ENCODE peak calls at places on chromosome 4, in eight cellular contexts. One of them, this sample, is unnamed.

GRCh38 chr4:81314196-81314896 is 99.3 kb upstream of the PRKG2 start:
- DNase-seq in hypothalamus: no peak
- DNase-seq in memory B cell: no peak
- DNase-seq in stimulated activated CD4-positive, alpha-beta T cell treated with anti-CD3 and anti-CD28 coated beads, Interleukin-15, amount 100 ng/mL, for 1 hour: no peak
- DNase-seq in pancreas: peak; percentile 72
- DNase-seq in activated CD4-positive, alpha-beta T cell treated with anti-CD3 and anti-CD28 coated beads, Interleukin-2, amount 10 ng/mL, durations not matched to agents 24 days and 14 days: no peak
- DNase-seq in aorta: no peak
- DNase-seq in central memory CD8-positive, alpha-beta T cell: no peak
- DNase-seq in this sample: no peak

GRCh38 chr4:1749370-1749769 is 28.0 kb downstream of the TACC3 start:
- DNase-seq in hypothalamus: no peak
- DNase-seq in memory B cell: no peak
- DNase-seq in stimulated activated CD4-positive, alpha-beta T cell treated with anti-CD3 and anti-CD28 coated beads, Interleukin-15, amount 100 ng/mL, for 1 hour: no peak
- DNase-seq in pancreas: no peak
- DNase-seq in activated CD4-positive, alpha-beta T cell treated with anti-CD3 and anti-CD28 coated beads, Interleukin-2, amount 10 ng/mL, durations not matched to agents 24 days and 14 days: no peak
- DNase-seq in aorta: no peak
- DNase-seq in central memory CD8-positive, alpha-beta T cell: no peak
- DNase-seq in this sample: no peak

GRCh38 chr4:142845293-142846070 is 619 bp downstream of the INPP4B start:
- DNase-seq in hypothalamus: peak; percentile 10
- DNase-seq in memory B cell: no peak
- DNase-seq in stimulated activated CD4-positive, alpha-beta T cell treated with anti-CD3 and anti-CD28 coated beads, Interleukin-15, amount 100 ng/mL, for 1 hour: peak; percentile 5
- DNase-seq in pancreas: peak; percentile 2
- DNase-seq in activated CD4-positive, alpha-beta T cell treated with anti-CD3 and anti-CD28 coated beads, Interleukin-2, amount 10 ng/mL, durations not matched to agents 24 days and 14 days: peak; percentile 69
- DNase-seq in aorta: peak; percentile 50
- DNase-seq in central memory CD8-positive, alpha-beta T cell: no peak
- DNase-seq in this sample: no peak

GRCh38 chr4:68218044-68218443 is 27.4 kb downstream of the TMPRSS11B start:
- DNase-seq in hypothalamus: no peak
- DNase-seq in memory B cell: no peak
- DNase-seq in stimulated activated CD4-positive, alpha-beta T cell treated with anti-CD3 and anti-CD28 coated beads, Interleukin-15, amount 100 ng/mL, for 1 hour: no peak
- DNase-seq in pancreas: no peak
- DNase-seq in activated CD4-positive, alpha-beta T cell treated with anti-CD3 and anti-CD28 coated beads, Interleukin-2, amount 10 ng/mL, durations not matched to agents 24 days and 14 days: no peak
- DNase-seq in aorta: no peak
- DNase-seq in central memory CD8-positive, alpha-beta T cell: no peak
- DNase-seq in this sample: no peak

GRCh38 chr4:173794662-173795061 is 264.6 kb upstream of the HAND2 start:
- DNase-seq in hypothalamus: no peak
- DNase-seq in memory B cell: no peak
- DNase-seq in stimulated activated CD4-positive, alpha-beta T cell treated with anti-CD3 and anti-CD28 coated beads, Interleukin-15, amount 100 ng/mL, for 1 hour: no peak
- DNase-seq in pancreas: no peak
- DNase-seq in activated CD4-positive, alpha-beta T cell treated with anti-CD3 and anti-CD28 coated beads, Interleukin-2, amount 10 ng/mL, durations not matched to agents 24 days and 14 days: no peak
- DNase-seq in aorta: no peak
- DNase-seq in central memory CD8-positive, alpha-beta T cell: no peak
- DNase-seq in this sample: no peak

GRCh38 chr4:186722856-186723206 is 825 bp downstream of the FAT1 start:
- DNase-seq in hypothalamus: no peak
- DNase-seq in memory B cell: no peak
- DNase-seq in stimulated activated CD4-positive, alpha-beta T cell treated with anti-CD3 and anti-CD28 coated beads, Interleukin-15, amount 100 ng/mL, for 1 hour: no peak
- DNase-seq in pancreas: no peak
- DNase-seq in activated CD4-positive, alpha-beta T cell treated with anti-CD3 and anti-CD28 coated beads, Interleukin-2, amount 10 ng/mL, durations not matched to agents 24 days and 14 days: no peak
- DNase-seq in aorta: no peak
- DNase-seq in central memory CD8-positive, alpha-beta T cell: no peak
- DNase-seq in this sample: no peak

GRCh38 chr4:150972592-150972991 is 42.5 kb downstream of the LRBA start:
- DNase-seq in hypothalamus: no peak
- DNase-seq in memory B cell: no peak
- DNase-seq in stimulated activated CD4-positive, alpha-beta T cell treated with anti-CD3 and anti-CD28 coated beads, Interleukin-15, amount 100 ng/mL, for 1 hour: no peak
- DNase-seq in pancreas: no peak
- DNase-seq in activated CD4-positive, alpha-beta T cell treated with anti-CD3 and anti-CD28 coated beads, Interleukin-2, amount 10 ng/mL, durations not matched to agents 24 days and 14 days: no peak
- DNase-seq in aorta: no peak
- DNase-seq in central memory CD8-positive, alpha-beta T cell: no peak
- DNase-seq in this sample: no peak

GRCh38 chr4:4424499-4425115 is 37.7 kb downstream of the NSG1 start:
- DNase-seq in hypothalamus: no peak
- DNase-seq in memory B cell: no peak
- DNase-seq in stimulated activated CD4-positive, alpha-beta T cell treated with anti-CD3 and anti-CD28 coated beads, Interleukin-15, amount 100 ng/mL, for 1 hour: no peak
- DNase-seq in pancreas: no peak
- DNase-seq in activated CD4-positive, alpha-beta T cell treated with anti-CD3 and anti-CD28 coated beads, Interleukin-2, amount 10 ng/mL, durations not matched to agents 24 days and 14 days: no peak
- DNase-seq in aorta: no peak
- DNase-seq in central memory CD8-positive, alpha-beta T cell: no peak
- DNase-seq in this sample: no peak

GRCh38 chr4:153204247-153205027 is at the start of gene TRIM2:
- DNase-seq in hypothalamus: peak; percentile 81
- DNase-seq in memory B cell: no peak
- DNase-seq in stimulated activated CD4-positive, alpha-beta T cell treated with anti-CD3 and anti-CD28 coated beads, Interleukin-15, amount 100 ng/mL, for 1 hour: no peak
- DNase-seq in pancreas: peak; percentile 84
- DNase-seq in activated CD4-positive, alpha-beta T cell treated with anti-CD3 and anti-CD28 coated beads, Interleukin-2, amount 10 ng/mL, durations not matched to agents 24 days and 14 days: no peak
- DNase-seq in aorta: peak; percentile 58
- DNase-seq in central memory CD8-positive, alpha-beta T cell: no peak
- DNase-seq in this sample: peak; percentile 85

This sample was measured in substantia nigra.